ENCODE peak calls at places on chromosome 2, in seven cellular contexts. V is stomach, J is psoas muscle, M is breast epithelium, G is BE2C, T is ovary, Q is left lung. E is an unnamed sample. For H3K36me3 and H3K4me1, the result is how much of the 10 kb centered on the place peaks cover.

GRCh38 chr2:69493268-69493667 is 56.0 kb upstream of the NFU1 start:
- DNase-seq in V (peak), J (no peak), M (no peak), G (peak), T (no peak), Q (no peak), E (no peak)

GRCh38 chr2:136049991-136050573 is 64.7 kb upstream of the DARS1 start:
- DNase-seq in V (no peak), J (no peak), M (no peak), G (no peak), T (no peak), Q (no peak), E (no peak)

GRCh38 chr2:196170681-196171247 is 614 bp downstream of the STK17B start:
- DNase-seq in V (peak), J (peak), M (no peak), G (no peak), T (no peak), Q (no peak), E (no peak)

GRCh38 chr2:161085041-161085598 is 75.1 kb upstream of the TANK start:
- DNase-seq in V (no peak), J (no peak), M (no peak), G (no peak), T (no peak), Q (no peak), E (no peak)

GRCh38 chr2:214261683-214262082 is 149.2 kb upstream of the VWC2L start:
- DNase-seq in V (no peak), J (no peak), M (no peak), G (no peak), T (no peak), Q (no peak), E (no peak)

GRCh38 chr2:212940816-212941215 is 210.6 kb downstream of the IKZF2 start:
- DNase-seq in V (peak), J (no peak), M (peak), G (no peak), T (no peak), Q (peak), E (no peak)

GRCh38 chr2:146873646-146874259 is 971.1 kb upstream of the ACVR2A start:
- DNase-seq in V (no peak), J (no peak), M (no peak), G (no peak), T (no peak), Q (no peak), E (no peak)

GRCh38 chr2:121071058-121071504 is 213.9 kb downstream of the TFCP2L1 start:
- DNase-seq in V (peak), J (peak), M (peak), G (peak), T (peak), Q (peak), E (peak)

GRCh38 chr2:150505178-150505577 is 17.7 kb upstream of the RND3 start:
- DNase-seq in V (no peak), J (no peak), M (no peak), G (no peak), T (no peak), Q (no peak), E (no peak)

DNA sequence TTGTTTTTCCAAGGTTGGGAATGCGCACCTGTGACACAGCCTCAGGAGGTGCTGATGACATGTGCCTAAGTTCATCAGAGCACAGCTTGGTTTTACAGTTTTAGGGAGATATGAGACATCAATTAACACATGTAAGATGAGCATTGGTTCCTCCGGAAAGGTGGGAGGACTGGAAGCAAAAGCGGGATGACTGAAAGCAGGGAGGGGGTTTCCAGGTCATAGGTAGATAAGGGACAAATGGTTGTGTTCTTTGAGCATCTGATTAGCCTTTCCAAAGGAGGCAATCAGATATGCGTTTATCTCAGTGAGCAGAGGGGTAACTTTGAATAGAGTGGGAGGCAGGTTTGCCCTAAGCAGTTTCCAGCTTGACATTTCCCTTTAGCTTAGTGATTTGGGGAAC is 26.3 kb downstream of the CAPG start:
- DNase-seq in V (no peak), J (no peak), M (no peak), G (no peak), T (no peak), Q (no peak), E (no peak)
- H3K36me3 ChIP-seq in V (half or more), J (under half), M (under half), G (under half), T (under half), Q (under half), E (half or more)

DNA sequence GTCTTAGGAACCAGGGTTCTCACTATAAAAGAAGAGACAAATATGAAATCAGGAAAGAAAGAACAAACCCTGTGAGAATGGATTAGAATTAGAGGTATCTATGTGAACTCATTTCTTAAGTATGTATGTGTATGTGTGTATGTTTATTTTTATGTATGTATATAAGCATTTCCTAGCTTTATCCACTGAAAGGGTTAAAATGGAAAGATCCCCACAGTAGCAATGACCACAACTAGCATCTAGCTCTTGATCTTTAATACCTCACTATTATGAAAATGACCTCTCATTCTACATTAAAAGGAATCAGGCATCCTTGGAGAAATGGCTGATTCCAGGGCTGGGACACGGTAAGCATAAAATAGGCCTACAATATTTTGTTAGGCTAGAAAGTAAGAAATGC is 31.6 kb downstream of the RTN4 start:
- DNase-seq in V (no peak), J (no peak), M (no peak), G (no peak), T (no peak), Q (no peak), E (no peak)
- H3K4me1 ChIP-seq in V (under half), J (under half), M (under half), G (under half), T (under half), Q (half or more), E (under half)

GRCh38 chr2:97716695-97717617 is 3.6 kb downstream of the ZAP70 start:
- DNase-seq in V (no peak), J (no peak), M (no peak), G (no peak), T (no peak), Q (peak), E (no peak)
- H3K4me3 ChIP-seq in V (no peak), J (no peak), M (no peak), G (no peak), T (no peak), Q (no peak), E (peak)

DNA sequence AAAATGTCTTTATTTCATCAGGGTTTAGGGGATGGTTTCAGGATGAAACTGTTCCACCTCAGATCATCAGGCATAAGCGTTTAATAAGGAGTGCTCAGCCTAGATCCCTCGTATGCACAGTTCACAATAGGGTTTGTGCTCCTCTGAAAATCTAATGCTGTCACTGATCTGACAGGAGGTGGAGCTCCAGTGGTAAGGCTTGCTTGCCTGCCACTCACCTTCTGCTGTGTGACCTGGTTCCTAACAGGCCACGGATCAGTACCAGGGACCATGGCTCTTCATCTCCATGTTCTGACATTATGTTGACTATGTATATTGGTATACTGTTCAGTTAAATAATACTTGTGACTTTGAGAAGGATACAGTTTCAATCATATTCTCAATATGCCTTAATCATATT is 41.6 kb downstream of the PPIG start:
- DNase-seq in V (no peak), J (no peak), M (no peak), G (no peak), T (no peak), Q (no peak), E (no peak)
- H3K36me3 ChIP-seq in V (half or more), J (under half), M (under half), G (under half), T (under half), Q (under half), E (under half)

GRCh38 chr2:28654981-28655322 is 96.7 kb upstream of the PPP1CB start:
- DNase-seq in V (no peak), J (no peak), M (no peak), G (no peak), T (no peak), Q (no peak), E (no peak)
- H3K4me1 ChIP-seq in V (under half), J (under half), M (under half), G (under half), T (under half), Q (under half), E (under half)

GRCh38 chr2:239274391-239275001 is 126.3 kb downstream of the HDAC4 start:
- DNase-seq in V (peak), J (peak), M (peak), G (peak), T (peak), Q (no peak), E (no peak)
- H3K4me3 ChIP-seq in V (no peak), J (peak), M (no peak), G (peak), T (peak), Q (peak), E (peak)

DNA sequence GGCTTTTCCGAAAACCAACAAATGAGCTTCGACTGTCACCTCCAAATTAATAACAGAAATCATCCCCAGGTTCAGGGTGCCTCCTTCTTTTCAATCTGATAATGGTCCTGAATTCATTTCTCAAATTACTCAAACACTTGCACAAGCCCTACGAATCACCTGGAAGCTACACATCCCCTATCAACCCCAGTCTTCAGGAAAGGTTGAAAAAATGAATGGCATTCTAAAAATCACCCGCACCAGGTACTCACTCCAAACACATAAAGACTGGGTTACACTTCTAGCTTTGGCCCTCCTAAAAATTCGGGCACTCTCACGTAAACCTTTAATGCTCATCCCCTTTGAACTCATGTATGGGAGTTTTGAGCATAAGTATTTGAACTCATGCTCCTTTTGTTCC is 23.9 kb downstream of the EIF2AK2 start:
- DNase-seq in V (no peak), J (no peak), M (no peak), G (no peak), T (no peak), Q (no peak), E (no peak)
- H3K36me3 ChIP-seq in V (half or more), J (under half), M (under half), G (under half), T (under half), Q (under half), E (under half)

GRCh38 chr2:157783180-157783579 is 93.0 kb downstream of the ACVR1 start:
- DNase-seq in V (no peak), J (no peak), M (no peak), G (no peak), T (no peak), Q (no peak), E (no peak)

GRCh38 chr2:157785866-157786662 is 90.1 kb downstream of the ACVR1 start:
- DNase-seq in V (no peak), J (no peak), M (no peak), G (no peak), T (no peak), Q (no peak), E (no peak)

GRCh38 chr2:157785200-157785599 is 90.9 kb downstream of the ACVR1 start:
- DNase-seq in V (no peak), J (no peak), M (no peak), G (no peak), T (no peak), Q (no peak), E (no peak)

GRCh38 chr2:157784823-157785175 is 91.3 kb downstream of the ACVR1 start:
- DNase-seq in V (no peak), J (no peak), M (no peak), G (no peak), T (no peak), Q (no peak), E (no peak)

DNA sequence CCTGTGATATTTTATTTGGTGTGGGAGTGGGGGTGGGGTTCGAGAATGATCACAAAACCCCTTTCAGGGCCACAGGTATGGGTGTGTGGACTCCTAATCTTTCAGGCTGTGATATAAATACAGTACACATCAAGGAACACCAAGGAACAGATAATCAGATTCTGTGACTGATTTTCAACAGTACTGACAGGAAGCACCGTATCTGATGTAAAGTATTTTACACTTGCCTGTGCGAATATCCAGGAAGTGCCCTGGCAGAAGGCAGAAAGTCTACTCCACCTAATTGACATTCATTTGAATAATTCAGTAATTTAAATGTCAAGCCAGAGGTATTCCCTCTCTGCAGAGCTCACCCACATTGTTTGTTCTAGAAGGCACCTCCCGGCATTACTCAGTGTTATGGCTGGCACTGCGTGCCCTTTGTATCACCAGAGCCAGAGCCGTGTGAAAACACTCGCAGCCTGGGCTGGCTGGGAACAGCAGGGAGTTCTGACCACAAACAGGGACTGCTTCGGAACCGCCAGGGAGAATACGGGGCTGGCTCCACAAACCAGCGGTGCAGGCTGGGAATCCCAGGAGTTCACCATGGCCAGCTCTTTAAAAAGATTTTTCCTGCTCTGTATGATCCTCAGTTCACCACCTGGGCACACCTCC is 91.8 kb downstream of the ACVR1 start:
- DNase-seq in V (peak), J (peak), M (peak), G (no peak), T (no peak), Q (peak), E (peak)
- H3K4me1 ChIP-seq in V (half or more), J (half or more), M (under half), G (under half), T (under half), Q (under half), E (under half)

GRCh38 chr2:119241205-119241532 is 17.5 kb downstream of the STEAP3 start:
- DNase-seq in V (no peak), J (no peak), M (no peak), G (no peak), T (no peak), Q (no peak), E (no peak)
- H3K4me3 ChIP-seq in V (no peak), J (no peak), M (no peak), G (no peak), T (no peak), Q (no peak), E (no peak)

GRCh38 chr2:70692256-70692655 is 75.7 kb downstream of the ADD2 start:
- DNase-seq in V (no peak), J (no peak), M (no peak), G (no peak), T (no peak), Q (no peak), E (no peak)

GRCh38 chr2:70697603-70698383 is 70.2 kb downstream of the ADD2 start:
- DNase-seq in V (peak), J (no peak), M (no peak), G (no peak), T (no peak), Q (no peak), E (no peak)

GRCh38 chr2:70691497-70691896 is 76.5 kb downstream of the ADD2 start:
- DNase-seq in V (no peak), J (no peak), M (no peak), G (no peak), T (no peak), Q (no peak), E (no peak)

GRCh38 chr2:70698847-70699246 is 69.2 kb downstream of the ADD2 start:
- DNase-seq in V (no peak), J (no peak), M (no peak), G (peak), T (no peak), Q (no peak), E (no peak)

GRCh38 chr2:70696142-70696541 is 71.9 kb downstream of the ADD2 start:
- DNase-seq in V (no peak), J (no peak), M (no peak), G (no peak), T (no peak), Q (no peak), E (no peak)
- H3K36me3 ChIP-seq in V (under half), J (under half), M (under half), G (under half), T (under half), Q (under half), E (under half)